ENCODE peak calls at places on chromosomes 11 and 22, in seven cellular contexts. Y is SK-N-SH, Q is HCT116, A is H1, R is HepG2, D is K562, K is GM12878. W is an unnamed sample.

GRCh38 chr22:44997060-44997459 is 12.7 kb downstream of the PHF21B start:
- DNase-seq in Y (no peak), Q (no peak), A (no peak), R (no peak), D (no peak), K (no peak), W (no peak)

GRCh38 chr11:114366331-114367243 is 33.7 kb downstream of the C11orf71 start:
- DNase-seq in Y (no peak), Q (no peak), A (no peak), R (no peak), D (no peak), K (no peak), W (no peak)

GRCh38 chr22:41286639-41287091 is 678 bp upstream of the RANGAP1 start:
- DNase-seq in Y (peak), Q (no peak), A (no peak), R (peak), D (no peak), K (peak), W (no peak)

GRCh38 chr22:43346521-43346929 is 3.4 kb upstream of the SCUBE1 start:
- DNase-seq in Y (peak), Q (peak), A (peak), R (peak), D (peak), K (no peak), W (peak)

GRCh38 chr22:27654536-27655445 is 146.8 kb downstream of the MN1 start:
- DNase-seq in Y (no peak), Q (no peak), A (no peak), R (no peak), D (no peak), K (no peak), W (peak)

GRCh38 chr22:47433627-47434026 is 671.2 kb downstream of the TBC1D22A start:
- DNase-seq in Y (no peak), Q (no peak), A (no peak), R (no peak), D (no peak), K (no peak), W (no peak)

GRCh38 chr11:114026355-114026754 is 33.2 kb upstream of the ZBTB16 start:
- DNase-seq in Y (no peak), Q (no peak), A (peak), R (peak), D (peak), K (no peak), W (peak)

GRCh38 chr22:27773236-27773550 is 28.4 kb downstream of the MN1 start:
- DNase-seq in Y (no peak), Q (no peak), A (no peak), R (no peak), D (no peak), K (no peak), W (no peak)

GRCh38 chr22:48320048-48320655 is 1507.5 kb downstream of the BRD1 start:
- DNase-seq in Y (no peak), Q (no peak), A (no peak), R (no peak), D (no peak), K (no peak), W (no peak)

GRCh38 chr22:41966607-41967240 is 2.5 kb upstream of the SEPTIN3 start:
- DNase-seq in Y (peak), Q (peak), A (no peak), R (peak), D (peak), K (peak), W (peak)

GRCh38 chr22:49294656-49295464 is 532.8 kb downstream of the BRD1 start:
- DNase-seq in Y (no peak), Q (no peak), A (no peak), R (no peak), D (no peak), K (no peak), W (no peak)

GRCh38 chr11:61775606-61776554 is 16.5 kb downstream of the TMEM258 start:
- DNase-seq in Y (peak), Q (no peak), A (no peak), R (no peak), D (peak), K (no peak), W (no peak)

GRCh38 chr11:17067417-17067816 is 10.1 kb downstream of the RPS13 start:
- DNase-seq in Y (no peak), Q (no peak), A (no peak), R (no peak), D (no peak), K (no peak), W (no peak)

GRCh38 chr11:17066691-17067090 is 10.8 kb downstream of the RPS13 start:
- DNase-seq in Y (no peak), Q (no peak), A (no peak), R (no peak), D (no peak), K (no peak), W (no peak)

GRCh38 chr11:17063171-17064002 is 14.1 kb downstream of the RPS13 start:
- DNase-seq in Y (peak), Q (peak), A (peak), R (peak), D (peak), K (peak), W (peak)
- TF ChIP-seq JUND in Y (no peak), Q (no peak), A (no peak), R (no peak), D (no peak), K (no peak), W (no peak)

GRCh38 chr11:64726211-64726641 is 3.2 kb upstream of the NRXN2 start:
- DNase-seq in Y (no peak), Q (no peak), A (no peak), R (no peak), D (no peak), K (no peak), W (no peak)
- TF ChIP-seq JUND in Y (no peak), Q (no peak), A (no peak), R (no peak), D (no peak), K (no peak), W (no peak)

GRCh38 chr11:76209671-76209955 is 3.3 kb upstream of the WNT11 start:
- DNase-seq in Y (peak), Q (no peak), A (no peak), R (no peak), D (no peak), K (no peak), W (no peak)

GRCh38 chr11:76212086-76213035 is 6.1 kb upstream of the WNT11 start:
- DNase-seq in Y (no peak), Q (no peak), A (no peak), R (no peak), D (no peak), K (no peak), W (no peak)

GRCh38 chr11:76209956-76210885 is 3.9 kb upstream of the WNT11 start:
- DNase-seq in Y (peak), Q (no peak), A (no peak), R (no peak), D (no peak), K (no peak), W (peak)

GRCh38 chr11:76208829-76209670 is 2.7 kb upstream of the WNT11 start:
- DNase-seq in Y (peak), Q (no peak), A (no peak), R (peak), D (no peak), K (no peak), W (peak)

GRCh38 chr11:76210920-76211851 is 4.9 kb upstream of the WNT11 start:
- DNase-seq in Y (no peak), Q (no peak), A (no peak), R (no peak), D (no peak), K (no peak), W (no peak)
- TF ChIP-seq JUND in Y (no peak), Q (no peak), A (no peak), R (no peak), D (no peak), K (no peak), W (no peak)

GRCh38 chr11:68956142-68956541 is 24.6 kb downstream of the MRGPRD start:
- DNase-seq in Y (peak), Q (no peak), A (no peak), R (no peak), D (peak), K (no peak), W (no peak)
- TF ChIP-seq JUND in Y (no peak), Q (no peak), A (no peak), R (no peak), D (no peak), K (no peak), W (no peak)

W was measured in T47D.